ENCODE peak calls at places on chromosomes 1 and 21, in four cellular contexts. F is K562, X is HepG2, T is GM12878. D is an unnamed sample.

GRCh38 chr1:189237008-189237407 is 1240.7 kb downstream of the BRINP3 start:
- DNase-seq in F (no peak), X (no peak), T (no peak), D (no peak)

GRCh38 chr1:53769780-53770179 is 30.8 kb upstream of the GLIS1 start:
- DNase-seq in F (no peak), X (no peak), T (no peak), D (no peak)

GRCh38 chr1:21814241-21814918 is 2.3 kb downstream of the LDLRAD2 start:
- DNase-seq in F (peak; percentile 57), X (no peak), T (no peak), D (peak; percentile 89)

GRCh38 chr1:27430903-27431653 is 38.7 kb downstream of the GPR3 start:
- DNase-seq in F (peak; percentile 36), X (no peak), T (no peak), D (no peak)

GRCh38 chr21:34065015-34065414 is 8.4 kb upstream of the MRPS6 start:
- DNase-seq in F (no peak), X (no peak), T (no peak), D (no peak)

GRCh38 chr1:156420209-156421061 is 51.4 kb downstream of the RHBG start:
- DNase-seq in F (peak; percentile 51), X (no peak), T (no peak), D (peak; percentile 70)

GRCh38 chr21:17636711-17637110 is 24.0 kb upstream of the BTG3 start:
- DNase-seq in F (no peak), X (no peak), T (no peak), D (no peak)

GRCh38 chr1:169565335-169566271 is 20.7 kb downstream of the F5 start:
- DNase-seq in F (no peak), X (peak; percentile 65), T (no peak), D (no peak)

GRCh38 chr21:41597227-41597626 is 89.3 kb upstream of the TMPRSS2 start:
- DNase-seq in F (no peak), X (no peak), T (no peak), D (no peak)

GRCh38 chr1:118503747-118504146 is 318.7 kb upstream of the SPAG17 start:
- DNase-seq in F (no peak), X (no peak), T (no peak), D (no peak)

GRCh38 chr1:1919304-1920056 is 401 bp upstream of the TMEM52 start:
- DNase-seq in F (peak; percentile 100), X (peak; percentile 96), T (peak; percentile 90), D (peak; percentile 100)

GRCh38 chr1:184299076-184299790 is 87.6 kb upstream of the C1orf21 start:
- DNase-seq in F (no peak), X (no peak), T (no peak), D (no peak)

GRCh38 chr1:68174173-68175113 is 57.9 kb downstream of the WLS start:
- DNase-seq in F (no peak), X (no peak), T (no peak), D (peak; percentile 17)

GRCh38 chr1:231690072-231690471 is 63.5 kb downstream of the DISC1 start:
- DNase-seq in F (no peak), X (peak; percentile 15), T (no peak), D (peak; percentile 21)

GRCh38 chr1:225427249-225428065 is at the start of gene LBR:
- DNase-seq in F (no peak), X (no peak), T (no peak), D (peak; percentile 77)

GRCh38 chr1:17012775-17013501 is 1.2 kb upstream of the ATP13A2 start:
- DNase-seq in F (no peak), X (no peak), T (no peak), D (peak; percentile 71)

GRCh38 chr1:41588334-41588875 is 103.9 kb upstream of the EDN2 start:
- DNase-seq in F (no peak), X (no peak), T (no peak), D (no peak)

GRCh38 chr1:22784317-22784716 is 73.7 kb downstream of the EPHB2 start:
- DNase-seq in F (no peak), X (no peak), T (no peak), D (no peak)

GRCh38 chr1:181044449-181044966 is 10.7 kb downstream of the MR1 start:
- DNase-seq in F (no peak), X (peak; percentile 82), T (peak; percentile 60), D (no peak)

GRCh38 chr1:103790172-103790571 is 40.5 kb downstream of the AMY1C start:
- DNase-seq in F (no peak), X (no peak), T (no peak), D (no peak)

GRCh38 chr1:197510691-197511378 is 242.8 kb downstream of the CRB1 start:
- DNase-seq in F (no peak), X (no peak), T (no peak), D (no peak)

GRCh38 chr1:63982201-63982600 is 208.4 kb downstream of the ROR1 start:
- DNase-seq in F (no peak), X (no peak), T (no peak), D (no peak)

GRCh38 chr1:228349701-228350171 is 56.9 kb downstream of the TRIM11 start:
- DNase-seq in F (no peak), X (no peak), T (no peak), D (no peak)

GRCh38 chr1:78691995-78692747 is 42.5 kb downstream of the IFI44 start:
- DNase-seq in F (no peak), X (no peak), T (no peak), D (no peak)

GRCh38 chr1:8875216-8875861 is 3.1 kb downstream of the ENO1 start:
- DNase-seq in F (no peak), X (no peak), T (no peak), D (no peak)

GRCh38 chr1:70278710-70279109 is 57.5 kb downstream of the SRSF11 start:
- DNase-seq in F (no peak), X (no peak), T (no peak), D (no peak)

GRCh38 chr1:236154671-236155398 is 12.5 kb downstream of the GPR137B start:
- DNase-seq in F (no peak), X (no peak), T (no peak), D (no peak)

GRCh38 chr1:55965981-55966461 is 613.3 kb downstream of the PLPP3 start:
- DNase-seq in F (no peak), X (no peak), T (no peak), D (no peak)

GRCh38 chr1:203996126-203996525 is 76.8 kb upstream of the SOX13 start:
- DNase-seq in F (no peak), X (peak; percentile 59), T (no peak), D (peak; percentile 86)

GRCh38 chr21:38777521-38777920 is 28.2 kb upstream of the ETS2 start:
- DNase-seq in F (no peak), X (no peak), T (no peak), D (no peak)
- H2AFZ ChIP-seq in F (no peak overlapping the region), X (no peak overlapping the region), T (no peak overlapping the region), D (no peak overlapping the region)

DNA sequence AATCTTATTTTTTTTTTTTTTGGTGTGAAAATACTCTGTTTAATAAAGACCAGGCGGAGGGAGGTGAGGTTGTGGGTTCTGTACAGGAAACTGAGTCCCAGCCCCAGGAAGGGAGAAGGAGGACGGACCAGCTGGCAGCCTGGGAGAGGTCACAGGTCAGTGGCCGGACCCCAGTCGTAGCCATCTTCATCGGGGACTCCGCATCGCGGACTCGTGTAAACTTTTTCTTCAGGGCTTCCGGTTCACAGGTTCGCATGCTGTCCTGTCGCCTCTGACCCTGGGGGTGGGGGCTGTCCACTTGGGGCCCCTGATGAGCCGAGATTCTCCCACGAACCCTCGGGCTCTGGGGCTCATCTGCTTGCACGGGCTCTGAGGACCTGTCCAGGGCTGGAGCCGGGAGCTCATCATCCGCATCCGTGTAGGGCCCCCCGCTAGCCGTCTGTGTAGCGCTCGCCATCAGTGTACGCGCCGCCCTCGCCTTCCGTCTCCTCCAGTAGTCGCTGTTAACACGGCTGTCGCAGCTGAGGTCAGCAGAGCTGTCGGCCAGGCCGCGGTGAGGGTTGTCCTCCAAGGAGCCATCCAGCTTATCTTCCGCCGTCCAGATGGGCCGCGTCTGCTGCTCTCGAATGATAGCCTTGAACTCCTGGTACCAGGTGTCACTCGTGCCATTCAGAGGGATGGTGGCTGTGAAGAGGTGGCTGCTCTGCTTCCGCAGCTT is 975.7 kb upstream of the PRMT6 start:
- DNase-seq in F (no peak), X (no peak), T (no peak), D (peak; percentile 43)
- TF ChIP-seq JUNB in F (no peak), X (no peak), T (no peak), D (no peak)

GRCh38 chr1:94050263-94050662 is 70.7 kb downstream of the ABCA4 start:
- DNase-seq in F (no peak), X (no peak), T (no peak), D (no peak)
- H2AFZ ChIP-seq in F (no peak overlapping the region), X (no peak overlapping the region), T (no peak overlapping the region), D (no peak overlapping the region)

GRCh38 chr1:51924455-51924854 is 45.9 kb upstream of the NRDC start:
- DNase-seq in F (no peak), X (no peak), T (no peak), D (no peak)
- TF ChIP-seq JUNB in F (no peak), X (no peak), T (no peak), D (no peak)

D was measured in GM23338.